ENCODE peak calls at places on chromosomes 16 and 17, in four cellular contexts. K is mucosa of descending colon, J is epithelial cell of esophagus, Z is brain microvascular endothelial cell. C is an unnamed sample.

GRCh38 chr17:63932008-63932561 is at the start of gene CD79B:
- DNase-seq in K (peak; percentile 25), J (no peak), Z (no peak), C (no peak)

GRCh38 chr17:46949291-46950174 is 26.6 kb downstream of the GOSR2 start:
- DNase-seq in K (no peak), J (peak; percentile 84), Z (no peak), C (no peak)

GRCh38 chr16:89442990-89443726 is 47.2 kb downstream of the ANKRD11 start:
- DNase-seq in K (peak; percentile 79), J (peak; percentile 99), Z (peak; percentile 53), C (peak; percentile 28)

GRCh38 chr17:78281249-78281865 is 49.9 kb downstream of the TMEM235 start:
- DNase-seq in K (no peak), J (no peak), Z (no peak), C (no peak)

GRCh38 chr17:72887917-72888316 is 204.6 kb downstream of the SLC39A11 start:
- DNase-seq in K (no peak), J (no peak), Z (no peak), C (no peak)

GRCh38 chr17:13346081-13346533 is 255.6 kb downstream of the HS3ST3A1 start:
- DNase-seq in K (no peak), J (peak; percentile 45), Z (peak; percentile 98), C (peak; percentile 92)

GRCh38 chr17:27502526-27503324 is 46.5 kb downstream of the KSR1 start:
- DNase-seq in K (no peak), J (no peak), Z (peak; percentile 78), C (peak; percentile 82)

GRCh38 chr16:88730632-88731607 is 24.6 kb downstream of the CTU2 start:
- DNase-seq in K (no peak), J (no peak), Z (peak; percentile 59), C (no peak)

GRCh38 chr16:64478258-64478906 is 643.5 kb downstream of the CDH11 start:
- DNase-seq in K (no peak), J (peak; percentile 12), Z (peak; percentile 81), C (peak; percentile 86)

GRCh38 chr16:52496051-52496876 is 50.7 kb downstream of the TOX3 start:
- DNase-seq in K (peak; percentile 27), J (no peak), Z (no peak), C (no peak)

GRCh38 chr16:90019543-90020259 is 445 bp upstream of the DBNDD1 start:
- DNase-seq in K (peak; percentile 50), J (peak; percentile 58), Z (peak; percentile 62), C (peak; percentile 55)

GRCh38 chr16:84278968-84279367 is 15.7 kb upstream of the WFDC1 start:
- DNase-seq in K (no peak), J (no peak), Z (no peak), C (no peak)

GRCh38 chr17:33120103-33120502 is 128.5 kb downstream of the SPACA3 start:
- DNase-seq in K (no peak), J (no peak), Z (no peak), C (peak; percentile 5)

GRCh38 chr16:27795992-27796614 is 246.2 kb downstream of the KATNIP start:
- DNase-seq in K (peak; percentile 78), J (peak; percentile 50), Z (peak; percentile 26), C (peak; percentile 24)

GRCh38 chr16:13923703-13924298 is 3.8 kb downstream of the ERCC4 start:
- DNase-seq in K (no peak), J (peak; percentile 65), Z (no peak), C (peak; percentile 57)

GRCh38 chr17:82019905-82020873 is 2.5 kb downstream of the CENPX start:
- DNase-seq in K (peak; percentile 65), J (peak; percentile 52), Z (no peak), C (no peak)

GRCh38 chr16:86219655-86220445 is 290.5 kb upstream of the FOXF1 start:
- DNase-seq in K (no peak), J (no peak), Z (no peak), C (no peak)

GRCh38 chr17:43940630-43941029 is 1.6 kb downstream of the PPY start:
- DNase-seq in K (no peak), J (peak; percentile 24), Z (peak; percentile 44), C (no peak)

GRCh38 chr17:20085283-20085875 is 76.2 kb downstream of the SPECC1 start:
- DNase-seq in K (no peak), J (no peak), Z (no peak), C (peak; percentile 95)
- TF ChIP-seq CTCF in K (no peak), J (no peak), Z (no peak), C (no peak)

DNA sequence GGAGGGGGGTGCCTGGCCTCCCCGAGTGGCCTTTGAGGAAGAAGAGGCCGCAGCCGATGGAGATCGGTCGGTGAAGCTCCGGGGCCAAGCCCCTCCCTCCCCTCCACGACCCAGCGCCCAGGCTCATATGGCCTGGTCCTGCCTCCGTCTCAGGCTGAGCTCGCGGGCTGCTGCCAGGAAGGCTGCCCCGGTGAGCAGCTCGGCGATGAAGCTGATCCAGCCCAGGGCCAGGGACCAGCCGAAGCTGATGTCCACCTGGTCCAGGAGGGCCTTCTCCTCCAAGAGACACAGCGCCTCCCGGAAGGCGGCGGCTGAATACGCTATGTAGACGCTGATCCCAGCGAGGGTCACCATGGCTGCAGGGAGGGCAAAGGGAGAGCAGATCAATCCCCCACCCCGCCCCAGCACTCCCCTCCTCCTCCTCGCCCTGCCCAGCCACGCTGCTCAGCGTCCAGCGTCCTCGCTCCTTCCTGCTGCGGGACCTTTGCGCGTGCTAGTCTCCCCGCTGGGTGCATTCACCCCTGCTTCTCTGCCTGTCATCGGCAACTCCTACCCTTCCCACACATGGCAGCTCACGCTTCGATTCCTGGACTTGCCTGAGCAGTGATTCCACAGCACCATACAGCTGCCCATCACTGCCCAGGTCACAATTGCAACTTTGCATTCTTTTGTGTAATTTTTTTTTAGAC is 20.5 kb downstream of the TMEM114 start:
- DNase-seq in K (no peak), J (no peak), Z (no peak), C (no peak)
- H3K4me3 ChIP-seq in K (no peak overlapping the region), J (no peak overlapping the region), Z (no peak overlapping the region), C (no peak overlapping the region)

GRCh38 chr17:51121620-51122472 is 1.2 kb upstream of the SPAG9 start:
- DNase-seq in K (peak; percentile 94), J (peak; percentile 99), Z (peak; percentile 96), C (peak; percentile 76)

GRCh38 chr17:51119415-51120356 is 982 bp downstream of the SPAG9 start:
- DNase-seq in K (peak; percentile 66), J (peak; percentile 46), Z (peak; percentile 13), C (peak; percentile 32)

GRCh38 chr17:51118330-51119195 is 2.1 kb downstream of the SPAG9 start:
- DNase-seq in K (peak; percentile 89), J (peak; percentile 16), Z (no peak), C (no peak)

GRCh38 chr17:51120739-51121619 is at the start of gene SPAG9:
- DNase-seq in K (peak; percentile 95), J (peak; percentile 98), Z (peak; percentile 95), C (peak; percentile 91)

DNA sequence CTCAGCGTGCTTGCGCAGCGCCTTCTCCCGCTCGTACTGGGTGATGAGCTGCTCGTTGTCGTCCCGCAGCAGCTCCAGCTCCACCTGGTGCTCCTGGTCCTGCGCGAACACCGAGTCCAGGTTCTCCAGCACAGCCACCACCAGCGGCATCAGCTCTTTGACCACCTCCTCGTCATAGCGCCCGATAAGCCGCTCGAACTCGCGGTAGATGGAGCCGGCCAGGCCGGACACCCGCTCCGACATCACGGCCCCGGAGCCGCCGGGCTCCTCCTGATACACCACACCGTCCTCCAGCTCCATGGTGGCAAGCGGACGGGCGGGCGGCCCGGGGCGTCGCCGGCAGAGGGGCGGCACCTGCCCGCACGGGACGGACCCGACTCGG is 320 bp downstream of the SPAG9 start:
- DNase-seq in K (no peak), J (peak; percentile 53), Z (peak; percentile 22), C (no peak)
- TF ChIP-seq CTCF in K (no peak), J (no peak), Z (peak; percentile 4), C (no peak)

GRCh38 chr17:48910370-48910769 is 2.2 kb downstream of the UBE2Z start:
- DNase-seq in K (no peak), J (no peak), Z (no peak), C (no peak)
- H3K4me3 ChIP-seq in K (no peak overlapping the region), J (peak overlapping the region; percentile 81), Z (peak overlapping the region; percentile 75), C (peak overlapping the region; percentile 78)

DNA sequence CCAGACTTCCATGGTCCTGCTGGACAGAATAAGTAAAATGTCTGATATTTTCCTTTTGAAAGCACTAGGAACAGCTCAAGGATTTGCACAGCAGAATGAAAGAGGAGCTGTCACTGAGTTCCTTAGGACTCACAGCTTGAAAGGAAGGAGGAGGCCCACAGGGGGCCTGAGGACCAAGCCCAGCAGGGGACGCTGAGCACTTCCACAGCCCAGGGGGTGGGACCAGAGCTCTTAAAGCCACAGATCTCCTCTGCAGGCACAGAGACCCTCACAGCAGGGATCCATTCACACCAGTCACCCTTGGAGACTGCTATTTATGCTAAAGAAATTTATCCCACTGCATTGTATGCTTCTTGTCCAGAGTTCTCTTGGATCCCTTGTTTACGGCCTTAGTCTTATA is 253.3 kb downstream of the STX8 start:
- DNase-seq in K (no peak), J (no peak), Z (no peak), C (no peak)
- TF ChIP-seq CTCF in K (no peak), J (no peak), Z (peak; percentile 54), C (no peak)

GRCh38 chr16:66695474-66695934 is 1.0 kb downstream of the CMTM4 start:
- DNase-seq in K (no peak), J (no peak), Z (no peak), C (no peak)
- H3K4me3 ChIP-seq in K (peak overlapping the region; percentile 40), J (peak overlapping the region; percentile 63), Z (peak overlapping the region; percentile 60), C (peak overlapping the region; percentile 69)

GRCh38 chr17:40422990-40423611 is 5.4 kb upstream of the TOP2A start:
- DNase-seq in K (no peak), J (no peak), Z (no peak), C (no peak)
- TF ChIP-seq CTCF in K (no peak), J (no peak), Z (peak; percentile 35), C (peak; percentile 8)

DNA sequence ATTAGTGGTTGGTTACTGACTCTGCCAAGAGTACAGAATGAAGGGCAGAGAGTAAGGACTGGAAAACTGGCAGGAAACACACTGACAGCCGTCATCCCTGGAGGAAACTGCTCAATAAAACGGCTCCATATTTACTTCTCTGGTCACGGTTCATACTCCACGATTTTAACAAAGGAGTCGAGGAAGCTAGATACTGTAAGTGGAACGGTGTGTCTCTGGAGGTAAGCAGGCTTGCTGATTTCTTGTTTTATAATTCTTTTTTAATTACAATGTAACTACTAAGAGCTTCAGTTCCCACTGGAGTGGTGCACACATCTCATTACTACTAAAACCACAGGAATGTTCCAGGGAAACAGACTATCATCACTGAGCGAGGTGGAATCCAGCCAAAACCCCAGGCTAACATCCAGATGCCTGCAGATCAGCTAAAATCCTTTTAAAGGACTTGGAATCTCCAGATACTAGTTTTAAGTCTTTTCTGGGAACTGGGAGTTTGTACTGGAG is 17.8 kb downstream of the SERPINF1 start:
- DNase-seq in K (peak; percentile 68), J (peak; percentile 83), Z (peak; percentile 94), C (peak; percentile 98)
- H3K4me3 ChIP-seq in K (no peak overlapping the region), J (no peak overlapping the region), Z (peak overlapping the region; percentile 1), C (no peak overlapping the region)

GRCh38 chr17:45387739-45388138 is 44.9 kb downstream of the ARHGAP27 start:
- DNase-seq in K (no peak), J (no peak), Z (no peak), C (no peak)
- TF ChIP-seq CTCF in K (no peak), J (no peak), Z (no peak), C (no peak)